ENCODE peak calls at places on chromosomes 7 and 10, in ten cellular contexts. T is neural crest cell; G is CD4-positive, alpha-beta T cell; R is body of pancreas; C is uterus; I is endodermal cell; E is AG09319; U is tibial nerve; J is prostate gland; F is stomach. H is an unnamed sample.

GRCh38 chr7:82605247-82605864 is 161.8 kb upstream of the CACNA2D1 start:
- DNase-seq in U (no peak), T (peak), J (no peak), R (peak), F (no peak), C (no peak), G (no peak), E (no peak), I (peak), H (peak)

GRCh38 chr7:43296306-43296705 is 183.9 kb downstream of the HECW1 start:
- DNase-seq in I (peak), E (no peak), R (peak), U (no peak), T (no peak), F (no peak), J (no peak), C (peak), G (no peak), H (no peak)

GRCh38 chr10:71684356-71685173 is 35.0 kb downstream of the C10orf105 start:
- DNase-seq in T (no peak), I (peak), G (no peak), U (no peak), J (no peak), R (no peak), E (no peak), F (no peak), C (no peak), H (no peak)

GRCh38 chr7:151876112-151876898 is 610 bp downstream of the PRKAG2 start:
- DNase-seq in U (peak), E (no peak), F (peak), C (peak), J (peak), G (peak), R (peak), T (peak), I (peak), H (no peak)

GRCh38 chr10:79053481-79054202 is 15.1 kb upstream of the ZMIZ1 start:
- DNase-seq in I (no peak), T (no peak), R (peak), J (no peak), G (no peak), C (no peak), F (no peak), U (no peak), E (no peak), H (no peak)

GRCh38 chr7:128160296-128160695 is 80.8 kb upstream of the LEP start:
- DNase-seq in T (no peak), U (no peak), J (no peak), I (no peak), R (no peak), F (no peak), E (no peak), C (no peak), G (no peak), H (no peak)

GRCh38 chr7:118870187-118870586 is 645.7 kb downstream of the ANKRD7 start:
- DNase-seq in I (peak), G (no peak), T (no peak), E (no peak), C (no peak), F (no peak), R (no peak), J (no peak), U (no peak), H (no peak)

GRCh38 chr7:36728143-36728542 is 3.8 kb upstream of the AOAH start:
- DNase-seq in E (no peak), R (no peak), T (no peak), I (no peak), F (no peak), U (no peak), G (no peak), C (no peak), J (no peak), H (no peak)

GRCh38 chr7:2260820-2261219 is 18.8 kb downstream of the NUDT1 start:
- DNase-seq in R (peak), T (no peak), C (no peak), I (no peak), J (no peak), G (no peak), F (peak), U (no peak), E (no peak), H (no peak)

GRCh38 chr10:129005804-129006203 is 461.2 kb upstream of the MGMT start:
- DNase-seq in C (no peak), E (no peak), R (no peak), T (no peak), G (no peak), J (no peak), F (no peak), U (no peak), I (no peak), H (no peak)

GRCh38 chr7:13981070-13981469 is 8.4 kb downstream of the ETV1 start:
- DNase-seq in T (no peak), R (peak), E (peak), F (peak), I (peak), C (no peak), J (peak), U (no peak), G (no peak), H (peak)

GRCh38 chr7:43781726-43782607 is 23.5 kb downstream of the BLVRA start:
- DNase-seq in C (no peak), E (peak), F (no peak), I (no peak), G (no peak), T (no peak), J (no peak), U (no peak), R (peak), H (peak)

GRCh38 chr7:27174077-27175004 is at the start of gene HOXA10:
- DNase-seq in T (no peak), R (no peak), G (peak), C (peak), J (peak), U (peak), I (peak), E (no peak), F (peak), H (peak)

GRCh38 chr10:70418229-70418628 is 14.3 kb downstream of the EIF4EBP2 start:
- DNase-seq in J (no peak), C (no peak), G (no peak), R (no peak), U (no peak), E (no peak), I (no peak), F (no peak), T (no peak), H (peak)

GRCh38 chr10:30028006-30028441 is 31.4 kb downstream of the JCAD start:
- DNase-seq in F (peak), T (no peak), C (peak), J (peak), R (peak), E (no peak), G (no peak), I (no peak), U (peak), H (no peak)

GRCh38 chr10:63409465-63410027 is 56.2 kb downstream of the JMJD1C start:
- DNase-seq in I (no peak), U (no peak), F (no peak), G (no peak), C (no peak), J (no peak), E (no peak), T (no peak), R (no peak), H (peak)

GRCh38 chr10:103651783-103652476 is 158.4 kb downstream of the NEURL1 start:
- DNase-seq in G (no peak), T (no peak), R (no peak), J (no peak), U (no peak), F (no peak), C (no peak), I (no peak), E (no peak), H (no peak)

GRCh38 chr7:80346704-80347103 is 165.2 kb downstream of the GNAT3 start:
- DNase-seq in U (no peak), R (no peak), J (no peak), I (no peak), T (no peak), C (no peak), G (no peak), E (no peak), F (no peak), H (peak)

GRCh38 chr10:8787649-8788048 is 733.2 kb downstream of the GATA3 start:
- DNase-seq in R (no peak), J (no peak), G (no peak), U (no peak), T (no peak), E (no peak), I (no peak), C (no peak), F (no peak), H (no peak)

GRCh38 chr7:43535810-43536585 is 46.9 kb upstream of the STK17A start:
- DNase-seq in T (no peak), J (no peak), U (no peak), G (no peak), R (no peak), C (no peak), I (no peak), F (no peak), E (peak), H (peak)

GRCh38 chr7:157976406-157976805 is 611.2 kb downstream of the PTPRN2 start:
- DNase-seq in T (no peak), C (no peak), J (no peak), E (no peak), I (no peak), R (no peak), U (no peak), G (no peak), F (no peak), H (no peak)

GRCh38 chr10:60349426-60349825 is 40.2 kb downstream of the ANK3 start:
- DNase-seq in C (no peak), G (no peak), T (no peak), F (no peak), E (no peak), U (no peak), I (no peak), R (no peak), J (no peak), H (peak)

GRCh38 chr10:98338896-98339295 is 70.9 kb upstream of the LOXL4 start:
- DNase-seq in F (no peak), C (no peak), T (no peak), U (no peak), E (no peak), R (no peak), J (no peak), G (no peak), I (no peak), H (no peak)

GRCh38 chr10:129853236-129853946 is 110.7 kb downstream of the EBF3 start:
- DNase-seq in J (no peak), C (no peak), U (no peak), E (no peak), G (no peak), T (no peak), I (no peak), R (peak), F (no peak), H (no peak)

GRCh38 chr7:13986208-13986607 is 3.3 kb downstream of the ETV1 start:
- DNase-seq in I (no peak), U (no peak), J (no peak), C (no peak), T (no peak), R (no peak), G (no peak), E (no peak), F (no peak), H (no peak)

GRCh38 chr10:27252267-27253000 is 11.8 kb upstream of the ACBD5 start:
- DNase-seq in E (no peak), R (peak), C (peak), I (peak), G (peak), J (no peak), T (no peak), F (peak), U (no peak), H (no peak)

GRCh38 chr10:94042001-94042813 is 48.5 kb downstream of the PLCE1 start:
- DNase-seq in E (peak), J (no peak), T (no peak), U (no peak), R (no peak), I (peak), G (no peak), C (no peak), F (no peak), H (peak)

GRCh38 chr10:69684020-69684980 is 54.3 kb downstream of the FAM241B start:
- DNase-seq in R (peak), G (no peak), J (peak), U (no peak), E (no peak), C (peak), T (no peak), F (peak), I (no peak), H (no peak)

GRCh38 chr7:519974-520458 is 370 bp upstream of the PDGFA start:
- DNase-seq in T (peak), G (no peak), U (no peak), I (peak), J (no peak), C (peak), R (peak), E (no peak), F (peak), H (peak)

GRCh38 chr7:16264436-16265183 is 156.7 kb downstream of the CRPPA start:
- DNase-seq in T (no peak), U (no peak), F (no peak), I (no peak), R (no peak), E (peak), J (no peak), G (no peak), C (no peak), H (no peak)

GRCh38 chr7:119256446-119257131 is 1016.4 kb upstream of the KCND2 start:
- DNase-seq in C (no peak), R (no peak), T (no peak), I (no peak), U (no peak), G (no peak), F (no peak), J (no peak), E (no peak), H (no peak)

GRCh38 chr7:125125315-125125714 is 195.7 kb upstream of the POT1 start:
- DNase-seq in G (no peak), J (no peak), T (no peak), U (no peak), R (no peak), F (no peak), C (no peak), I (no peak), E (no peak), H (no peak)

GRCh38 chr7:127474457-127474856 is 81.9 kb upstream of the ZNF800 start:
- DNase-seq in I (no peak), R (no peak), U (no peak), T (no peak), G (no peak), F (no peak), E (no peak), C (no peak), J (no peak), H (no peak)

GRCh38 chr10:35223016-35223415 is 96.4 kb downstream of the CREM start:
- DNase-seq in E (no peak), I (peak), F (no peak), T (no peak), G (no peak), J (no peak), U (no peak), R (no peak), C (no peak), H (no peak)
- TF ChIP-seq CTCF in E (no peak), I (peak), F (no peak), T (no peak), G (no peak), J (no peak), U (no peak), R (no peak), C (no peak), H (peak)

GRCh38 chr7:106054971-106055370 is 57.1 kb downstream of the SYPL1 start:
- DNase-seq in U (no peak), J (no peak), G (no peak), I (no peak), R (no peak), E (no peak), C (no peak), T (no peak), F (no peak), H (no peak)

GRCh38 chr7:106054133-106054532 is 58.0 kb downstream of the SYPL1 start:
- DNase-seq in T (no peak), G (no peak), U (no peak), E (no peak), F (no peak), I (peak), J (no peak), C (no peak), R (no peak), H (no peak)

GRCh38 chr7:106052681-106053080 is 59.4 kb downstream of the SYPL1 start:
- DNase-seq in F (no peak), E (no peak), T (no peak), I (no peak), U (no peak), R (no peak), C (no peak), J (no peak), G (no peak), H (no peak)

GRCh38 chr7:106050743-106051110 is 61.4 kb downstream of the SYPL1 start:
- DNase-seq in F (no peak), I (peak), E (no peak), T (no peak), U (no peak), R (no peak), C (no peak), J (no peak), G (no peak), H (peak)

DNA sequence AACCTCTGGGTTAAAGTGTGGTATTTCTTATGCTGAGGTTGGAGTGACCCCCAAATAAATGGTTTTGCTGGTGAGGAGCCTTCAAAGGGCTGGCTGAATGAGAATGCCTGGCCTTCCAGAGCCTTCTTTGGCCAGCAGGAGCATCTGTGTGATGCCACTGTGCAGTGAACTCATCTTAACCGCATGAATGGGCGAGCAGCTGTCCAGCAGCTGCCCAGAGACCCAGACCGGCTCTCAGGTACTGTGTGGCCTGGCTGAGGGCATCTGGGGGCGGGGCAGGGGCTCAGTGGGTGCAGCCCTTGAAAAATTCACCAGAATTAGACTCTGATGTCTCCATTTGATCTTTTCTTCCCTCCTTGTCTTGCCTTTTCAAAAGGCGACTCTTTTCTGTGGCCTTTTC is 59.0 kb downstream of the SYPL1 start:
- DNase-seq in C (no peak), U (no peak), I (peak), F (no peak), E (no peak), R (no peak), T (no peak), G (no peak), J (no peak), H (no peak)
- TF ChIP-seq CTCF in C (no peak), U (no peak), I (no peak), F (no peak), E (no peak), R (no peak), T (no peak), G (no peak), J (no peak), H (no peak)

DNA sequence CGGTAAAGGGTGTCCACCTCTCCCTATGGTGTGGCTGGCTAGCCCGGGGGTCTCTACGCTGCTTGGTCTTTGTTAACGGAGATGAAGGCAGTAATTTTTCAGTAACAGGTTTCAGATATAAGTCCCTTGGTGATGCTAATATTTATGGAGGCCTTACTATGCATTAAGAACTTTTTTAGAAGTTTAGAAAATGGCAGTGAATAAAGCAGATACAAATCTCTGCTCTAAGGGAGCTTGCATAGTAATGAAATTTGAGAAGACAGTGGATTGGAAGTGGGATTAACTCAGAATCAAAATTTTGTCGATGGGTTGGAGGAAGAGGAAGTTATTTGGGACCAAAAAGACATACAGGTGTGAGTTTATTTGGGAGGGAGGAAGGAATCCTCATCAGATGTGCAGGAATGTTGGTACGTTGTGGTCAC is 445 bp downstream of the SSBP1 start:
- DNase-seq in R (no peak), E (no peak), T (no peak), J (no peak), I (no peak), F (no peak), G (no peak), U (no peak), C (no peak), H (no peak)
- TF ChIP-seq CTCF in R (no peak), E (peak), T (no peak), J (no peak), I (no peak), F (no peak), G (no peak), U (no peak), C (no peak), H (no peak)

GRCh38 chr7:121351682-121352081 is 22.9 kb downstream of the WNT16 start:
- DNase-seq in I (no peak), U (no peak), C (no peak), G (no peak), J (no peak), E (no peak), F (no peak), T (no peak), R (no peak), H (no peak)
- TF ChIP-seq CTCF in I (peak), U (no peak), C (no peak), G (no peak), J (no peak), E (no peak), F (no peak), T (peak), R (no peak), H (peak)

H was measured in HFFc6.